ENCODE peak calls at places on chromosomes 13 and 19, in four cellular contexts. One of them, this sample, is unnamed.

GRCh38 chr19:40691421-40692211 is 1.2 kb upstream of the NUMBL start:
- DNase-seq in right lobe of liver: no peak
- DNase-seq in CD8-positive, alpha-beta T cell: no peak
- DNase-seq in mesenchymal stem cell: peak; percentile 9
- DNase-seq in this sample: no peak

GRCh38 chr19:37594982-37595382 is 306 bp downstream of the ZNF540 start:
- DNase-seq in CD8-positive, alpha-beta T cell: peak; percentile 70
- DNase-seq in mesenchymal stem cell: no peak
- DNase-seq in right lobe of liver: peak; percentile 64
- DNase-seq in this sample: no peak

GRCh38 chr19:57689750-57690149 is 8.0 kb downstream of the ZNF551 start:
- DNase-seq in right lobe of liver: no peak
- DNase-seq in CD8-positive, alpha-beta T cell: no peak
- DNase-seq in mesenchymal stem cell: no peak
- DNase-seq in this sample: no peak

GRCh38 chr19:1401889-1402217 is 511 bp upstream of the GAMT start:
- DNase-seq in right lobe of liver: no peak
- DNase-seq in mesenchymal stem cell: no peak
- DNase-seq in CD8-positive, alpha-beta T cell: no peak
- DNase-seq in this sample: no peak

GRCh38 chr13:18946738-18947137 is 234.9 kb downstream of the TUBA3C start:
- DNase-seq in mesenchymal stem cell: no peak
- DNase-seq in right lobe of liver: no peak
- DNase-seq in CD8-positive, alpha-beta T cell: no peak
- DNase-seq in this sample: no peak

GRCh38 chr19:14407889-14408640 is 11.1 kb downstream of the DDX39A start:
- DNase-seq in right lobe of liver: no peak
- DNase-seq in CD8-positive, alpha-beta T cell: no peak
- DNase-seq in mesenchymal stem cell: no peak
- DNase-seq in this sample: no peak

GRCh38 chr13:28273919-28274318 is 135.6 kb downstream of the PAN3 start:
- DNase-seq in CD8-positive, alpha-beta T cell: no peak
- DNase-seq in mesenchymal stem cell: no peak
- DNase-seq in right lobe of liver: no peak
- DNase-seq in this sample: no peak

GRCh38 chr13:73450583-73450982 is 391.8 kb downstream of the KLF5 start:
- DNase-seq in CD8-positive, alpha-beta T cell: no peak
- DNase-seq in mesenchymal stem cell: no peak
- DNase-seq in right lobe of liver: no peak
- DNase-seq in this sample: no peak

GRCh38 chr13:44153536-44153935 is 220.1 kb upstream of the SERP2 start:
- DNase-seq in right lobe of liver: no peak
- DNase-seq in CD8-positive, alpha-beta T cell: no peak
- DNase-seq in mesenchymal stem cell: no peak
- DNase-seq in this sample: no peak

GRCh38 chr13:29676941-29677452 is 81.5 kb upstream of the SLC7A1 start:
- DNase-seq in mesenchymal stem cell: no peak
- DNase-seq in right lobe of liver: no peak
- DNase-seq in CD8-positive, alpha-beta T cell: no peak
- DNase-seq in this sample: no peak

GRCh38 chr13:97430296-97430695 is 3.7 kb upstream of the RAP2A start:
- DNase-seq in mesenchymal stem cell: no peak
- DNase-seq in right lobe of liver: no peak
- DNase-seq in CD8-positive, alpha-beta T cell: no peak
- DNase-seq in this sample: no peak

GRCh38 chr13:113207890-113208423 is 512 bp downstream of the PCID2 start:
- DNase-seq in CD8-positive, alpha-beta T cell: no peak
- DNase-seq in mesenchymal stem cell: peak; percentile 77
- DNase-seq in right lobe of liver: peak; percentile 64
- DNase-seq in this sample: no peak

GRCh38 chr13:38415233-38415632 is 65.6 kb downstream of the UFM1 start:
- DNase-seq in CD8-positive, alpha-beta T cell: no peak
- DNase-seq in right lobe of liver: no peak
- DNase-seq in mesenchymal stem cell: no peak
- DNase-seq in this sample: no peak

DNA sequence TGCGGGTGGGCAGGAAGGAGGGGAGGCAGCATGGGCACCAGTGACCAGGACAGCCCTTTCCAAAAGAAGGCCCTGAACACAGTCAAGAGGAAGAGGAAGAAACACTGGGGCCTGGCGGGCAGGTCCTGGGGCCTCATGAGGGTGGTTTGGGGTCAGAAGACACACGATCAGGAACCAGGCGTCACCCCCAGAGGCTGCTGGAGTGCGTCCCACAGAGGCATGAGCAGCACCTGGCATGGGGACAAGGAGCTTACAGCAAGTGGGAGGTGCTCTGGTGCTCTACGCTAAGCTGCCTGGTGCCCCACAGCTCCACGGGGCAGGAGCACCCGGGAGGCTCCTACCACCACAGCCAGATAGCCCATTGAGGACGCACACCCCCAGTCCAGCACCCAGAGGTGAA is 20.0 kb downstream of the ELL start:
- DNase-seq in right lobe of liver: peak; percentile 81
- DNase-seq in CD8-positive, alpha-beta T cell: no peak
- DNase-seq in mesenchymal stem cell: no peak
- DNase-seq in this sample: no peak
- H3K27ac ChIP-seq in right lobe of liver: peak overlapping the region; percentile 92
- H3K27ac ChIP-seq in CD8-positive, alpha-beta T cell: no peak overlapping the region
- H3K27ac ChIP-seq in mesenchymal stem cell: no peak overlapping the region
- H3K27ac ChIP-seq in this sample: no peak overlapping the region

GRCh38 chr13:40207110-40207478 is 459.3 kb downstream of the FOXO1 start:
- DNase-seq in CD8-positive, alpha-beta T cell: peak; percentile 10
- DNase-seq in right lobe of liver: no peak
- DNase-seq in mesenchymal stem cell: no peak
- DNase-seq in this sample: no peak

GRCh38 chr13:40210865-40211585 is 455.4 kb downstream of the FOXO1 start:
- DNase-seq in right lobe of liver: no peak
- DNase-seq in mesenchymal stem cell: no peak
- DNase-seq in CD8-positive, alpha-beta T cell: no peak
- DNase-seq in this sample: no peak

GRCh38 chr13:40205771-40206240 is 460.6 kb downstream of the FOXO1 start:
- DNase-seq in right lobe of liver: no peak
- DNase-seq in mesenchymal stem cell: no peak
- DNase-seq in CD8-positive, alpha-beta T cell: no peak
- DNase-seq in this sample: no peak

GRCh38 chr13:40206241-40207109 is 460.0 kb downstream of the FOXO1 start:
- DNase-seq in CD8-positive, alpha-beta T cell: peak; percentile 42
- DNase-seq in right lobe of liver: no peak
- DNase-seq in mesenchymal stem cell: no peak
- DNase-seq in this sample: no peak

DNA sequence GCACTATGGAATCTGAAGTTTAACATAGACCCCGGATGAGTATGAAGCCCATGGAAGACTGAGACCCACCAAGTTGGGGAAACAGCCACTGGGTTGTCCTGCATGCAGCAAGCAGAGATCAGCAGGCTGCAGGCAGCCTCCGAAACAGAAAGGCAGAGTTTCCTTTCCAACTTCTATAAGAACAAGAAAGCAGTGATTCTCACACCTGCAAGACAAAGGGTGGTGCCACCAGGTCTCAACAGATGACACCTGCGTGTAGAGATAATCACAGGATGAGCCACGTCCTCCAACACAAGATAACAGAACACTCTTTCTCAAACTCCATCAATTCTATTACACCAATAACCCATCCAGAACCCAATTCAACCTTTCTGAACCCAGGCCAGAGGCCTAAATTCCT is 457.9 kb downstream of the FOXO1 start:
- DNase-seq in CD8-positive, alpha-beta T cell: no peak
- DNase-seq in right lobe of liver: no peak
- DNase-seq in mesenchymal stem cell: no peak
- DNase-seq in this sample: no peak
- H3K27ac ChIP-seq in CD8-positive, alpha-beta T cell: no peak overlapping the region
- H3K27ac ChIP-seq in right lobe of liver: no peak overlapping the region
- H3K27ac ChIP-seq in mesenchymal stem cell: no peak overlapping the region
- H3K27ac ChIP-seq in this sample: no peak overlapping the region

DNA sequence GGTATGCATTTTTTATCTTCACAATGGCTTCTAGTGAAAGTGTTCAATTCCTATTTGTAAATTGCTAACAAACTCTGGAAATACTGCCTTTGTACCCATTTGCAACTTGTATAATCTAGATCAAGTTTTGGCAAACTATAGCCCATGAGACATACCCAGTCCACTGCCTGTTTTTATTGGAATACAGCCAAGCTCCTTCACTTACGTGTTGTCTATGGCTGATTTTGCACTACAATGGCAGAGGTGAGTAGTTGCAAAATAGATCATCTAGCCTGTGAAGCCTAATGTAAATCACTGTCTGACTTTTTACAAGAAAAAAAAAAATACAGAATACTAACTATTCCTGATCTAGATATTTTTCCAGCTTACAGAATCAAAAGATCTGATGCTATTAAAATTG is 37.1 kb downstream of the DZIP1 start:
- DNase-seq in mesenchymal stem cell: no peak
- DNase-seq in right lobe of liver: no peak
- DNase-seq in CD8-positive, alpha-beta T cell: no peak
- DNase-seq in this sample: no peak
- H3K27ac ChIP-seq in mesenchymal stem cell: no peak overlapping the region
- H3K27ac ChIP-seq in right lobe of liver: peak overlapping the region; percentile 59
- H3K27ac ChIP-seq in CD8-positive, alpha-beta T cell: no peak overlapping the region
- H3K27ac ChIP-seq in this sample: no peak overlapping the region

DNA sequence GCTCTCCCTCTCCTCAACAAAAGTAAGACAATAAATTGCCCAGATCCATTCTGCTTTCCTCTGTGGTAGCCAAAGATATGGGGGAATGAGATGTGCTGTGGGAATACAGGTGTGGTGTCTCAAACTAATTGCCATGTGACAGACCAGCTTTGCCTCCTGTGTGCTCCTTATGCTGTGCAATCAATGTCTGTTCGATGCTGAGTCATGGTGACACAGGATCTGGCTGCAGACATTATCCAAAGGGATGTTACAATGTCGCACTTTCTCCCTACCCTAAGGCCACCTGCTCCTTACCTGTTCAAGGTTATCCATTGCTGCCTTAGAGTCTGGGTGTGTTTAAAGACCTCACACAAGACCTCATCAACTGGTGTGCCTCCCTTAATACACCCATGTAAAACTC is 32.5 kb downstream of the FGF14 start:
- DNase-seq in CD8-positive, alpha-beta T cell: no peak
- DNase-seq in mesenchymal stem cell: peak; percentile 2
- DNase-seq in right lobe of liver: no peak
- DNase-seq in this sample: no peak
- H3K27ac ChIP-seq in CD8-positive, alpha-beta T cell: no peak overlapping the region
- H3K27ac ChIP-seq in mesenchymal stem cell: no peak overlapping the region
- H3K27ac ChIP-seq in right lobe of liver: no peak overlapping the region
- H3K27ac ChIP-seq in this sample: no peak overlapping the region

GRCh38 chr19:51337861-51338562 is 3.9 kb downstream of the VSIG10L start:
- DNase-seq in mesenchymal stem cell: no peak
- DNase-seq in CD8-positive, alpha-beta T cell: no peak
- DNase-seq in right lobe of liver: no peak
- DNase-seq in this sample: no peak
- H3K27ac ChIP-seq in mesenchymal stem cell: no peak overlapping the region
- H3K27ac ChIP-seq in CD8-positive, alpha-beta T cell: no peak overlapping the region
- H3K27ac ChIP-seq in right lobe of liver: no peak overlapping the region
- H3K27ac ChIP-seq in this sample: peak overlapping the region; percentile 39

GRCh38 chr13:77013853-77014542 is 13.0 kb downstream of the FBXL3 start:
- DNase-seq in CD8-positive, alpha-beta T cell: no peak
- DNase-seq in mesenchymal stem cell: no peak
- DNase-seq in right lobe of liver: no peak
- DNase-seq in this sample: no peak

GRCh38 chr13:77014906-77015685 is 11.9 kb downstream of the FBXL3 start:
- DNase-seq in CD8-positive, alpha-beta T cell: no peak
- DNase-seq in mesenchymal stem cell: no peak
- DNase-seq in right lobe of liver: no peak
- DNase-seq in this sample: no peak

GRCh38 chr13:77016241-77016812 is 10.6 kb downstream of the FBXL3 start:
- DNase-seq in CD8-positive, alpha-beta T cell: no peak
- DNase-seq in right lobe of liver: no peak
- DNase-seq in mesenchymal stem cell: no peak
- DNase-seq in this sample: no peak

GRCh38 chr13:77019756-77020155 is 7.2 kb downstream of the FBXL3 start:
- DNase-seq in CD8-positive, alpha-beta T cell: no peak
- DNase-seq in mesenchymal stem cell: no peak
- DNase-seq in right lobe of liver: no peak
- DNase-seq in this sample: no peak

DNA sequence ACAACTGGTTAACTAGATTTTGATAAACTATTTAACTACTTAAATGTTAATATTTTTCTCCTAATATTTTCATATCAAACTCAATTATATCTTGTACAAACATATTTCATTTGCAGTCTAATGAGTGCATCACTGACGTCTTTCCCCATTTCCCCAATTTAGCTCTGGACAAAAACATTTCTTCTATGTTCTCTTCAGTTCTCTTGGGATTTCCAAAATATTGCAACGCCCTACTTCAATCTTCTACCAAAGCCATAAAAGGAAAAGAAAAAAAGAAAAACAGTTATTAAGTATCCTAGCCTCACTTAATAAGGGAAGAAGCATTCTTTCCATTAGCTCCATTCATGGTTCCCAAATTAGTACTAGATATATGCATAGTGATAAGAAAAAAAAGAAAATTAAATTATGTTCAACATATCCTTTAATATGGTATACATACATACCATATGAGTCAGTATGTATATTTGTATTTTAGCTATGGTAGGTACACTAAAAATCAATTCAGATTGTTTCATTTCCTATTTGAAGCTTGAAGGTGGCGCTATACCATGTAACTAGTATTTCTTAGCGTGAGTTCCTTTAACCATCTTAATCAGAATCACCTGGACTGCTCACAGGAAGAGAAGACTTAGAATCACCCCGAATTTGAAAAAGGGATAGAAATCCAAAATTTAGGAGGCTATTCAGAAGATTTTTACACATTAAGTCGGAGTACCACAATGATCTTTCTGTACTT is 9.9 kb downstream of the FBXL3 start:
- DNase-seq in CD8-positive, alpha-beta T cell: no peak
- DNase-seq in mesenchymal stem cell: no peak
- DNase-seq in right lobe of liver: no peak
- DNase-seq in this sample: no peak
- H3K27ac ChIP-seq in CD8-positive, alpha-beta T cell: no peak overlapping the region
- H3K27ac ChIP-seq in mesenchymal stem cell: no peak overlapping the region
- H3K27ac ChIP-seq in right lobe of liver: no peak overlapping the region
- H3K27ac ChIP-seq in this sample: no peak overlapping the region

This sample was measured in Panc1.